ENCODE peak calls at places on chromosomes 7 and 10, in eight cellular contexts. O is cardiac muscle cell, Q is HAP-1, U is tibial artery, J is ovary, D is mucosa of descending colon, M is GM23248, Y is right atrium auricular region. N is an unnamed sample. For H3K9me3, the result is how much of the 10 kb centered on the place peaks cover.

GRCh38 chr10:131625041-131625440 is 275.8 kb upstream of the PPP2R2D start:
- DNase-seq in O (no peak), Q (no peak), U (no peak), J (no peak), D (no peak), M (no peak), Y (no peak), N (no peak)

GRCh38 chr7:148291799-148292198 is 298.8 kb upstream of the C7orf33 start:
- DNase-seq in O (no peak), Q (no peak), U (no peak), J (no peak), D (no peak), M (no peak), Y (no peak), N (no peak)

GRCh38 chr7:28052933-28053332 is 127.7 kb downstream of the JAZF1 start:
- DNase-seq in O (peak), Q (no peak), U (no peak), J (no peak), D (no peak), M (peak), Y (no peak), N (no peak)

GRCh38 chr10:79260803-79261740 is 86.2 kb upstream of the PPIF start:
- DNase-seq in O (peak), Q (no peak), U (no peak), J (peak), D (no peak), M (no peak), Y (no peak), N (no peak)

GRCh38 chr10:6292741-6293151 is 90.0 kb downstream of the PFKFB3 start:
- DNase-seq in O (peak), Q (no peak), U (no peak), J (no peak), D (no peak), M (no peak), Y (no peak), N (no peak)

GRCh38 chr10:18097524-18097923 is 42.7 kb upstream of the CACNB2 start:
- DNase-seq in O (peak), Q (no peak), U (no peak), J (no peak), D (no peak), M (peak), Y (no peak), N (no peak)

GRCh38 chr7:49926720-49927119 is 153.3 kb downstream of the VWC2 start:
- DNase-seq in O (no peak), Q (no peak), U (no peak), J (no peak), D (no peak), M (no peak), Y (no peak), N (no peak)

GRCh38 chr10:114650266-114650665 is 7.8 kb downstream of the ABLIM1 start:
- DNase-seq in O (no peak), Q (no peak), U (no peak), J (no peak), D (no peak), M (no peak), Y (no peak), N (no peak)

GRCh38 chr10:64528294-64529002 is 1007.2 kb downstream of the REEP3 start:
- DNase-seq in O (no peak), Q (no peak), U (no peak), J (no peak), D (no peak), M (no peak), Y (no peak), N (no peak)

GRCh38 chr10:38038932-38039245 is 28.4 kb downstream of the ZNF33A start:
- DNase-seq in O (no peak), Q (no peak), U (no peak), J (no peak), D (no peak), M (no peak), Y (no peak), N (no peak)
- H3K9me3 ChIP-seq in O (under half), Q (under half), U (under half), J (under half), D (under half), M (under half), Y (under half), N (under half)

GRCh38 chr10:108638225-108638624 is 1285.1 kb downstream of the XPNPEP1 start:
- DNase-seq in O (no peak), Q (no peak), U (no peak), J (no peak), D (no peak), M (no peak), Y (no peak), N (no peak)
- H3K9me3 ChIP-seq in O (under half), Q (under half), U (under half), J (under half), D (under half), M (under half), Y (under half), N (under half)

GRCh38 chr10:109103278-109103677 is 820.0 kb downstream of the XPNPEP1 start:
- DNase-seq in O (no peak), Q (no peak), U (no peak), J (no peak), D (no peak), M (no peak), Y (no peak), N (no peak)
- H3K9me3 ChIP-seq in O (under half), Q (under half), U (under half), J (under half), D (under half), M (under half), Y (under half), N (under half)

GRCh38 chr10:37572206-37572605 is 285.2 kb downstream of the ZNF248 start:
- DNase-seq in O (no peak), Q (no peak), U (no peak), J (no peak), D (no peak), M (no peak), Y (no peak), N (no peak)
- H3K9me3 ChIP-seq in O (under half), Q (under half), U (under half), J (under half), D (half or more), M (under half), Y (under half), N (under half)

GRCh38 chr10:10333622-10334021 is 684.0 kb upstream of the CELF2 start:
- DNase-seq in O (no peak), Q (no peak), U (no peak), J (no peak), D (no peak), M (no peak), Y (no peak), N (no peak)

GRCh38 chr10:10330481-10330880 is 687.2 kb upstream of the CELF2 start:
- DNase-seq in O (peak), Q (no peak), U (no peak), J (no peak), D (no peak), M (no peak), Y (no peak), N (no peak)

GRCh38 chr10:10327934-10328333 is 689.7 kb upstream of the CELF2 start:
- DNase-seq in O (no peak), Q (no peak), U (no peak), J (no peak), D (no peak), M (no peak), Y (no peak), N (no peak)

DNA sequence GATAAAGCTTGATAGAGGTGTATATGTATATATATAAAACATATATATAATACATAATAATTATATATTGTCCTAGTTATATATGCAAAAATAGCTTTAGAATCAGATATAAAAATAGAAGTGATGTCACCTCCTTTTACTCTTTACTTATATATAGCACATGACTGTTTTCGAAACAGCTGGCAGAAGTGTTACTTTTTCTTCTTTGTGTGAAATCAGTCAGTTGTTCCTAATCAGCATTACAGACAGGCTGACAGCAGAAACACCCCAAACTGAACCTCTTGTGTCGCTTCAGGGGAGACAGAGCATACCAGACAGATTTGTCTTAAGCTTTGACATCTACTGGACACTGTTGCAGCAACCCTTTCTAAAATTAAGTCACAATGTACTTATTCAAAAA is 684.9 kb upstream of the CELF2 start:
- DNase-seq in O (peak), Q (no peak), U (no peak), J (no peak), D (no peak), M (no peak), Y (no peak), N (no peak)
- H3K9me3 ChIP-seq in O (under half), Q (under half), U (under half), J (under half), D (under half), M (under half), Y (under half), N (under half)

GRCh38 chr7:55464422-55464821 is 99.3 kb downstream of the LANCL2 start:
- DNase-seq in O (no peak), Q (no peak), U (no peak), J (no peak), D (no peak), M (no peak), Y (no peak), N (no peak)
- H3K9me3 ChIP-seq in O (under half), Q (under half), U (under half), J (under half), D (under half), M (under half), Y (under half), N (under half)